ENCODE peak calls at places on chromosomes 12 and 14, in four cellular contexts. One of them, this sample, is unnamed.

GRCh38 chr14:101404426-101405170 is 156.7 kb upstream of the DIO3 start:
- DNase-seq in choroid plexus epithelial cell: no peak
- DNase-seq in Ammon's horn: no peak
- DNase-seq in anterior cingulate cortex: no peak
- DNase-seq in this sample: no peak

GRCh38 chr12:105480162-105480561 is 149.7 kb downstream of the C12orf75 start:
- DNase-seq in choroid plexus epithelial cell: peak
- DNase-seq in Ammon's horn: no peak
- DNase-seq in anterior cingulate cortex: no peak
- DNase-seq in this sample: no peak

GRCh38 chr14:75610839-75611238 is 32.4 kb downstream of the FLVCR2 start:
- DNase-seq in choroid plexus epithelial cell: peak
- DNase-seq in Ammon's horn: no peak
- DNase-seq in anterior cingulate cortex: no peak
- DNase-seq in this sample: no peak

GRCh38 chr14:36176524-36176923 is at the start of gene PTCSC3:
- DNase-seq in choroid plexus epithelial cell: no peak
- DNase-seq in Ammon's horn: no peak
- DNase-seq in anterior cingulate cortex: no peak
- DNase-seq in this sample: no peak

GRCh38 chr14:24235804-24236688 is 3.3 kb downstream of the GMPR2 start:
- DNase-seq in choroid plexus epithelial cell: no peak
- DNase-seq in Ammon's horn: no peak
- DNase-seq in anterior cingulate cortex: no peak
- DNase-seq in this sample: no peak

GRCh38 chr12:12474931-12475485 is 87.7 kb downstream of the DUSP16 start:
- DNase-seq in choroid plexus epithelial cell: peak
- DNase-seq in Ammon's horn: no peak
- DNase-seq in anterior cingulate cortex: no peak
- DNase-seq in this sample: no peak

GRCh38 chr12:3557791-3558190 is 66.8 kb downstream of the PRMT8 start:
- DNase-seq in choroid plexus epithelial cell: no peak
- DNase-seq in Ammon's horn: no peak
- DNase-seq in anterior cingulate cortex: no peak
- DNase-seq in this sample: no peak

GRCh38 chr12:7068994-7069346 is 8.5 kb downstream of the C1S start:
- DNase-seq in choroid plexus epithelial cell: no peak
- DNase-seq in Ammon's horn: no peak
- DNase-seq in anterior cingulate cortex: no peak
- DNase-seq in this sample: no peak